ENCODE peak calls at places on chromosomes 6 and 20, in eight cellular contexts. B, D, K, R, Q, O, W and V are unnamed samples.

GRCh38 chr20:61128701-61129655 is 123.1 kb upstream of the CDH4 start:
- DNase-seq in B (no peak), K (no peak), W (no peak), R (no peak), D (no peak), Q (no peak), O (no peak), V (no peak)

GRCh38 chr20:63121749-63122405 is 94.1 kb downstream of the YTHDF1 start:
- DNase-seq in K (no peak), Q (no peak), W (peak), R (no peak), B (no peak), D (no peak), O (no peak), V (no peak)

GRCh38 chr20:18090477-18090876 is 32.8 kb upstream of the OVOL2 start:
- DNase-seq in O (no peak), Q (no peak), B (no peak), R (no peak), W (no peak), D (no peak), K (no peak), V (no peak)

GRCh38 chr6:3929281-3929798 is 80.2 kb downstream of the FAM50B start:
- DNase-seq in Q (no peak), O (no peak), B (no peak), D (no peak), W (no peak), K (peak), R (peak), V (no peak)

GRCh38 chr6:90154666-90155065 is 142.0 kb downstream of the BACH2 start:
- DNase-seq in Q (no peak), K (no peak), O (no peak), D (no peak), B (no peak), R (no peak), W (no peak), V (no peak)

GRCh38 chr20:47543006-47543431 is 41.3 kb downstream of the NCOA3 start:
- DNase-seq in Q (no peak), K (peak), O (no peak), W (no peak), D (no peak), B (no peak), R (no peak), V (no peak)

GRCh38 chr20:8094845-8095244 is 37.2 kb upstream of the PLCB1 start:
- DNase-seq in R (peak), D (no peak), K (peak), B (no peak), O (no peak), Q (no peak), W (no peak), V (no peak)

GRCh38 chr6:53793318-53793975 is 1.4 kb upstream of the LRRC1 start:
- DNase-seq in B (no peak), Q (peak), K (peak), O (peak), W (peak), D (peak), R (peak), V (peak)

GRCh38 chr6:91276315-91276714 is 689.4 kb upstream of the MAP3K7 start:
- DNase-seq in B (no peak), R (no peak), Q (no peak), O (no peak), K (no peak), W (no peak), D (peak), V (no peak)

GRCh38 chr6:155418017-155418749 is 37.5 kb downstream of the NOX3 start:
- DNase-seq in D (no peak), R (peak), Q (no peak), B (peak), K (peak), O (peak), W (peak), V (peak)

GRCh38 chr6:39430968-39431523 is 108.5 kb upstream of the KCNK16 start:
- DNase-seq in O (peak), D (peak), Q (peak), R (no peak), W (peak), B (no peak), K (peak), V (no peak)

GRCh38 chr6:142929751-142930358 is 15.1 kb downstream of the HIVEP2 start:
- DNase-seq in B (no peak), O (no peak), K (peak), R (peak), W (no peak), D (no peak), Q (no peak), V (no peak)

GRCh38 chr20:56004611-56005388 is 519 bp downstream of the CBLN4 start:
- DNase-seq in Q (no peak), W (no peak), B (no peak), K (no peak), R (no peak), O (no peak), D (no peak), V (no peak)